ENCODE peak calls at places on chromosomes 1 and 21, in four cellular contexts. D is fibroblast of pulmonary artery, F is H1, L is brain microvascular endothelial cell. Y is an unnamed sample.

GRCh38 chr1:112651205-112651604 is 23.3 kb upstream of the MOV10 start:
- DNase-seq in L (no peak), D (no peak), F (no peak), Y (no peak)

GRCh38 chr1:194104247-194104844 is 917.9 kb upstream of the B3GALT2 start:
- DNase-seq in D (no peak), F (no peak), L (no peak), Y (no peak)

GRCh38 chr1:109928591-109929111 is 18.0 kb downstream of the CSF1 start:
- DNase-seq in F (no peak), L (peak; percentile 35), D (peak; percentile 95), Y (no peak)

GRCh38 chr1:27418326-27418761 is 25.9 kb downstream of the GPR3 start:
- DNase-seq in F (no peak), L (peak; percentile 94), D (peak; percentile 95), Y (no peak)

GRCh38 chr1:59892836-59893811 is 33.4 kb downstream of the CYP2J2 start:
- DNase-seq in D (no peak), L (no peak), F (no peak), Y (peak; percentile 60)

GRCh38 chr1:172356620-172357019 is 63.9 kb upstream of the C1orf105 start:
- DNase-seq in F (no peak), L (peak; percentile 92), D (peak; percentile 83), Y (no peak)

GRCh38 chr1:36576677-36577076 is 94.0 kb upstream of the CSF3R start:
- DNase-seq in L (no peak), D (no peak), F (no peak), Y (no peak)

GRCh38 chr1:2493691-2494322 is 17.7 kb downstream of the PLCH2 start:
- DNase-seq in L (no peak), F (no peak), D (no peak), Y (no peak)

GRCh38 chr1:74375376-74375775 is 137.0 kb downstream of the LRRC53 start:
- DNase-seq in L (no peak), F (no peak), D (no peak), Y (no peak)

GRCh38 chr1:74772945-74773344 is 40.0 kb downstream of the TYW3 start:
- DNase-seq in F (no peak), L (no peak), D (peak; percentile 46), Y (no peak)

GRCh38 chr1:57424231-57425027 is 569 bp upstream of the DAB1 start:
- DNase-seq in L (peak; percentile 15), F (no peak), D (peak; percentile 19), Y (no peak)

GRCh38 chr1:202205523-202206190 is 12.1 kb downstream of the LGR6 start:
- DNase-seq in F (no peak), D (no peak), L (no peak), Y (no peak)

GRCh38 chr1:30726254-30726653 is 2.9 kb upstream of the MATN1 start:
- DNase-seq in F (no peak), L (no peak), D (no peak), Y (no peak)

GRCh38 chr1:183733610-183734219 is 71.2 kb upstream of the RGL1 start:
- DNase-seq in D (peak; percentile 44), L (no peak), F (no peak), Y (no peak)

GRCh38 chr1:14267991-14268390 is 330.5 kb upstream of the KAZN start:
- DNase-seq in D (no peak), L (no peak), F (no peak), Y (no peak)

GRCh38 chr1:42937141-42937696 is 21.4 kb downstream of the SLC2A1 start:
- DNase-seq in D (peak; percentile 64), L (peak; percentile 38), F (no peak), Y (no peak)

GRCh38 chr1:64928325-64928724 is 38.0 kb downstream of the JAK1 start:
- DNase-seq in L (no peak), D (no peak), F (no peak), Y (no peak)

DNA sequence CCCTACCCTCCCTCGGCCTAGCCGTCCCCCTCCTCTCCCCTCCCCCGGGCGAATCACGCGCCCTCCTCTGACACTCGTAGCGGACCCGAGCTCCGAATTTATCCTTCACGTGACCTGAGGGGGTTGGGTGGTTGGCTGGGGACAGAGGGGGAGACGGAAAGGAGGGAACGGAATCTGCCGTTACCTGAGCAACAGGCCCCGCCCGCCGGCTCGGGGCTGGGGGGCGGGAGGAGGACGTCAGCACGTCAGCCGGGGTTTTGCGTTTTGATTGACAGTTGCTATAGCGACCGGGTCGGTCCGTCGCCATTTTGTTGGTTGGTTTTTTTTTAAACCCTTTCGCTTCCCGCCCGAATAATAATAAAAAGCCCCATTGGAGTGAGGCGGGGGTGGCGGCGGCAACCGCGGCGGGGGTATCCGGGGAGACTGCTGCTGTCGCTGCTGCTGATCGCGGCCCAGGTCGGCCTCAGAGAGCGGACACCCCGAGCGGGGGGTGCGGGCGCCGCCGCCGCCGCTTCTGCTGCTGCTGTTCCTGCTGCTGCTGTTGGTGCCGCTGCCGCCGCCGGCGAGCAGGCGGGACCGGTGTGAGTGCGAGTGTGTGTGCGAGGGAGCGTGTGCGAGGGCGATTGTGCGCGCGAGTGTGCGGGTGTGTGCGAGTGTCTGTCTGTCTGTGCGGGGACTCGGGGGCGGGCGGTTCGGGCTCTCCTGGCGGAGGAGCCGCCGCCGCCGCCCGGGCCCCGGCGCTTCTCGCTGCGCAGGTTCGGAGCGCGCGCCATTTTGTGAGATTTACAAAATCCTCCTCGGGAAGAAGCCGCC is at the start of gene DYRK1A:
- DNase-seq in D (peak; percentile 100), L (peak; percentile 97), F (peak; percentile 99), Y (peak; percentile 100)
- TF ChIP-seq CTCF in D (no peak), L (no peak), F (no peak), Y (no peak)

DNA sequence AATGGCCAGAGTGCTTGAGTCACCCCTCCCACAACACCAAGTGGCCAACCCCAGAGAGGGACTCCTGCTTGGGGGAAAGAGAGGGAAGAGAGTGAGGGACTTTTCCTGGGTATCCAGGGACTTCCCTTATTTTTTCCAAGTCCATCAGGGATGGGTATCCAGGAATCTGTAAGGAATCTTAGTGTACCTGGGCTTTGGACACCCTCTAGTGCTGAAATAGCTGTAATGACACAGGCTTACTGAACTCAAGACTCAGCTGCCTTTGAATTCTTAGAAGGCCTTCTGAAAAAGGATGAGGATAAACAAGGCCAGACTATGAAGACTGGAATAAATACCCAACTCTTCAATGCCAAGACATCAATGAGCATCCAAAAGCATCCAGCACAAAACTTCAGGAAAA is 12.0 kb downstream of the TSHB start:
- DNase-seq in L (no peak), D (peak; percentile 24), F (no peak), Y (peak; percentile 37)
- TF ChIP-seq CTCF in L (peak; percentile 48), D (peak; percentile 34), F (peak; percentile 58), Y (peak; percentile 48)

GRCh38 chr1:205583461-205584130 is 48.2 kb downstream of the ELK4 start:
- DNase-seq in D (no peak), L (no peak), F (no peak), Y (peak; percentile 30)

GRCh38 chr1:205584732-205585131 is 47.1 kb downstream of the ELK4 start:
- DNase-seq in F (no peak), L (no peak), D (no peak), Y (no peak)

GRCh38 chr1:205585835-205586785 is 45.7 kb downstream of the ELK4 start:
- DNase-seq in F (no peak), L (no peak), D (no peak), Y (peak; percentile 19)

GRCh38 chr1:205587576-205587975 is 44.2 kb downstream of the ELK4 start:
- DNase-seq in D (no peak), L (no peak), F (no peak), Y (no peak)

GRCh38 chr1:205585169-205585834 is 46.5 kb downstream of the ELK4 start:
- DNase-seq in L (no peak), D (no peak), F (no peak), Y (no peak)
- TF ChIP-seq CTCF in L (no peak), D (no peak), F (no peak), Y (no peak)

DNA sequence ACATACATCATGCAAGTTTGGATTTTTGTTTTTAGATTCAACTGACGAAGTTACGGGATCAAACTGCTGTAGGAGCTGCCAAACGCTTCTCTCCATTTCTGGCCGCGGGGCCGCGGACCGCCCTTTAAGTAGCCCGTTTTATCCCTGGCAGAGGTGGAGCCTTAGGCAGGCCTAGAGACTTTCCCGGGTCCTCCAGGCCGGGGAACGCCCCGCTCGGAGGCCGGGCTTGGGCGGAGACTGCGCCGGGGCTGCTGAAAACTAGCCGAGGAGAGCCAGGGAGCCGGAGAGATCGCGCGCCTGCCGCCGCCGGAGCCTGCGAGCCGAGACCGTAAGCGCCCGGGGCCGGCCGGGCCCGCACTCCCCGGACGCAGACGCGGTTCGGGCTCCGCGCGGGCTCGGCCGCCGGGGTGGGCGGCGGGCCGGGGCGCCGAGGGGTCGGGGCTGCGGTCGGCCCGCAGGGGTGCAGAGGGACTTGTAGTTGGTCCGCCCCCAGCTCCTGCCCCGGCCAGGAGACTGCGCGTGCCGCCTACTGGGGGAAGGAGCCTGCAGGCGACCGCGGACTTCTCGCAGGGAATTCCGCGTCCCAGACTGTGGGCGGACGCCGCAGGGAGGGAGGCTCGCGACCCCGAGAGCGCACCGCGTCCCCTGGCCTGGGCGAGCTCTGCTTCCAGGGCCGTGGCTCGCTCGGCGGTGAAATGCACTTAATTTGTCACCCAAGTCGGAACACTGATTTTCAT is at the start of gene EPHX1:
- DNase-seq in F (no peak), D (peak; percentile 89), L (peak; percentile 85), Y (peak; percentile 93)
- TF ChIP-seq CTCF in F (no peak), D (peak; percentile 37), L (peak; percentile 58), Y (peak; percentile 16)

DNA sequence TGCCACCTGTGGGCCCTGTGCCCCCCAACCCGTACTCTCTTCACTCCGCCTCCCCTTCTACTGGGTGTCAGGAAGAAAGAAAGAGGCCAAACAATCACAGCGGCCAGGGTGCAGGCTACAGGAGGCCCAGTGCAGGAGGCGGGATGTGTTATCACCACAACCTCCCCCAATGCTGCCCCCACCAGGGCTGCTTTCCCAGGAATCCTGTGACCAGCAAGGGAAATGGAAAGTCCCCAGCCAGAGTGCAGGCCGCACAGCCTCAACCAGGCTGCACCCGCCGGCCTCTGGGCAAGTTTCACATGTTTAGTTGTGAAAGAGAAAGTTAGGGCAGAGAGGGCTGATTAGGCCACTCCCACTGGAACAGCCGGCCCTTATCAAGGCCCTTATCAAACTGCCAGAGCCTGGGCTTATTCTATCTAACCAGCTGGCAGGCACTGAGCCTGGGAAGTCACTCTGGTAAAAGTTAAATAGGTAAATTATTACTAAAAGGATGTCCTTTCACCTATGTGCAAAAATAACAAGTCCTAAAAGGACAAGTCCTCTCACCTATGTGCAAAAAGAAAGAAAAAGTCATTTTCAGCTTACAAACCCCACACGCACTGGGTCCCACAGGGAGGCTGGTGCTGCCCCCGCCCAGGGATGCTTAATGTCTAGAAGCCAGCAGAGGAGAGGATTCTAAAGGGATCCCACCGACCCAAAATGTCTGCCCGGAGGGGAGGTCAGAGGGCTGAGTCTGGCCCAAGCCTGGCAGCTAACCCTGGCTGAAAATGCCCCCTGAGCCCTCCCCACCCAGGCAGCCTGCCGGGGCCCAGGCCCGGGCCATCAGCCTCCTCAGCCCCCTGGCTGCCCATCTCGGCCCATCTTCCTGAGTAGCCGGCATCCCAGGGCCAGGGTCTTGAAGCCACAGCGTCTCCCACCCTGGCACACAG is 33.7 kb downstream of the ACOT7 start:
- DNase-seq in D (peak; percentile 84), L (peak; percentile 60), F (no peak), Y (peak; percentile 80)
- TF ChIP-seq CTCF in D (peak; percentile 3), L (peak; percentile 23), F (no peak), Y (no peak)

GRCh38 chr1:46452931-46453325 is 36.7 kb upstream of the DMBX1 start:
- DNase-seq in D (no peak), L (no peak), F (no peak), Y (no peak)

GRCh38 chr1:46453449-46453848 is 36.2 kb upstream of the DMBX1 start:
- DNase-seq in L (no peak), D (no peak), F (no peak), Y (no peak)

GRCh38 chr1:46449223-46450159 is 40.1 kb upstream of the DMBX1 start:
- DNase-seq in F (no peak), L (no peak), D (no peak), Y (no peak)

GRCh38 chr1:46450160-46450517 is 39.5 kb upstream of the DMBX1 start:
- DNase-seq in L (no peak), F (no peak), D (no peak), Y (no peak)

GRCh38 chr1:46451948-46452930 is 37.4 kb upstream of the DMBX1 start:
- DNase-seq in F (no peak), L (no peak), D (no peak), Y (no peak)
- TF ChIP-seq CTCF in F (no peak), L (no peak), D (no peak), Y (no peak)

Y was measured in Caco-2.